ENCODE peak calls at places on chromosomes 3 and 15, in six cellular contexts. B, T, F, Y, Z and D are unnamed samples.

GRCh38 chr3:184687363-184688049 is 24.4 kb downstream of the MAGEF1 start:
- ATAC-seq in T (no peak), Z (no peak), Y (no peak), B (peak), F (no peak), D (no peak)

GRCh38 chr15:98904466-98905048 is 103.0 kb downstream of the PGPEP1L start:
- ATAC-seq in T (peak), Z (peak), Y (peak), F (no peak), B (peak), D (no peak)

GRCh38 chr3:30720586-30721313 is 114.3 kb downstream of the TGFBR2 start:
- ATAC-seq in Z (no peak), Y (peak), F (no peak), B (no peak), T (peak), D (no peak)

GRCh38 chr3:129558076-129558771 is 15.2 kb downstream of the H1-8 start:
- ATAC-seq in F (no peak), T (no peak), Z (no peak), B (no peak), Y (no peak), D (no peak)

GRCh38 chr3:140022061-140022781 is 87.2 kb downstream of the CLSTN2 start:
- ATAC-seq in B (no peak), Z (no peak), F (no peak), Y (no peak), T (no peak), D (peak)

GRCh38 chr15:36831915-36832310 is 252.5 kb downstream of the CDIN1 start:
- ATAC-seq in B (peak), Z (no peak), Y (no peak), T (no peak), F (no peak), D (no peak)

GRCh38 chr3:21894459-21895083 is 143.6 kb upstream of the ZNF385D start:
- ATAC-seq in Y (no peak), Z (no peak), T (no peak), B (peak), F (no peak), D (no peak)

GRCh38 chr3:15347104-15347736 is 14.8 kb upstream of the SH3BP5 start:
- ATAC-seq in Y (no peak), F (no peak), B (no peak), Z (no peak), T (no peak), D (no peak)

GRCh38 chr3:67329358-67329757 is 325.1 kb downstream of the SUCLG2 start:
- ATAC-seq in Y (peak), T (no peak), Z (no peak), B (peak), F (no peak), D (no peak)

GRCh38 chr15:73839699-73840098 is 33.7 kb upstream of the TBC1D21 start:
- ATAC-seq in Y (no peak), T (no peak), Z (no peak), B (no peak), F (no peak), D (no peak)

GRCh38 chr3:53160660-53161344 is at the start of gene PRKCD:
- ATAC-seq in T (peak), Y (peak), Z (peak), F (peak), B (peak), D (peak)

DNA sequence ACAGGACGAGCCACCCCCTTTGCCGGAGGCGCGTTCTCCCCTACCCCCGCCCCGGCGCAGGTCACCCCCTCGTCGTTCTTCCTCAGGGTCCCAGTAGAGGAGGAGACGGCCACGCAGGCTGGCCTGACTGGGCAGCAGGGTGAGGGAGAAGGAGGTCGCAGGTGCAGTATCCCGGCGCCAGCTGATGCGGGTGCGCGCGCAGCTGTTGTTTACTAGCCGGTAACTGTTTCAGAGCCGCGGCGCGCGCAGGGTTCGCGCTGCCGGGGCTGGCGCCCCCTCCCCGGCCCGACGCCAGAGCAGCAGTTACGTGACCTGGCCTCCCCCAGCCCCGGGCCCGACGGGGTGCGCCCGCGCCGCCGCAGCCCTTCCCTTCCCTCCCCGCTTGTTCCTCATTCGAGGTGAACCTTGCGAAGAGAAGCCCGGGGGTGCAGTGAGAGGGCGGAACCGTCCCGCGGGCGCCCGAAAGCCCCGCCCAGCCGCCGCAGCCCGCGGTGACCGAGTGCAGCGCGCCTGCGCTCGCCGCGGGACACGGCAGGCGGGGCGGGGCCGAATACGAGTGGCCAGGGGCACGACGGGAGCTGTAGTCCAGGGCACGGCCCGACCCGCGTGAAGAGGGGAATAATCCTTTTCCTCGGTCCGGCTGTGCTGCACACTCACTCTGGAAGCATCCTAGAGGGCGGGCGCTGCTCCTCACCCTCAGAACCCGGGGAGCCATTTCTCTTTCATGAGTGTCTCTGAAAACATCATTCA is at the start of gene SLC12A6:
- ATAC-seq in F (peak), B (peak), Z (peak), T (peak), Y (peak), D (peak)
- TF ChIP-seq POLR2A in F (peak), B (peak), Z (peak), T (peak), Y (peak), D (peak)

DNA sequence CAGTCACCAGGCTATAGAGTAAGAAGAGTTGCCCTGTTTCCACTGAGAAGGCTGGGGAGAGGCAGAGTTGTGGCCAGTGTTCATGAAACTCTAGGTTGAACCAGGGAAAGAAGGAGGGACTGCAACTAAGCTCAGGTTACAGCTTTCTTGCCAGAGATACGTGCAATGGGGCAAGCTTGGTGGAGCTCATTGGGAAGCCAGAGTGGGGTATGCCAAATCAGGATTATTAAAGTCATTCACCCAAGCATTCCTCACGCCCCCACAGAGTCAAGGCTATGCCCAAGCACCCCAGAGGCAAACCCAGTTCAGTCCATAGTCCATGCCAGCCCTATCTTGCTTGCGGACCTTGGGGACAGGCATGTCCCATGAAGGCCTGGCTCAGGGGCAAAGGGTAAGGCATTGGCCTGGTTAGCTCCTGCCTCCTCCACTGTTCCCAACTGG is 17.6 kb downstream of the SLC6A20 start:
- ATAC-seq in Z (no peak), B (no peak), Y (no peak), F (no peak), T (no peak), D (no peak)
- TF ChIP-seq EP300 in Z (no peak), B (no peak), Y (no peak), F (no peak), T (no peak), D (no peak)

GRCh38 chr15:52790941-52791751 is 1.0 kb upstream of the ONECUT1 start:
- ATAC-seq in Z (no peak), B (no peak), F (no peak), Y (no peak), T (no peak), D (no peak)
- H3K4me3 ChIP-seq in Z (no peak), B (peak), F (peak), Y (peak), T (peak), D (no peak)

GRCh38 chr3:47420044-47420430 is 39.2 kb downstream of the PTPN23 start:
- ATAC-seq in F (no peak), T (no peak), B (no peak), Z (no peak), Y (no peak), D (no peak)
- TF ChIP-seq POLR2A in F (no peak), T (no peak), B (no peak), Z (no peak), Y (no peak), D (no peak)

GRCh38 chr15:52438047-52438446 is 90.6 kb downstream of the MYO5A start:
- ATAC-seq in T (peak), Y (no peak), B (peak), F (no peak), Z (peak), D (no peak)

GRCh38 chr15:52440414-52440813 is 88.3 kb downstream of the MYO5A start:
- ATAC-seq in B (no peak), Y (no peak), Z (no peak), F (no peak), T (peak), D (no peak)

GRCh38 chr15:52441846-52442245 is 86.8 kb downstream of the MYO5A start:
- ATAC-seq in F (no peak), Z (no peak), Y (no peak), T (no peak), B (no peak), D (no peak)

GRCh38 chr15:52436971-52437370 is 91.7 kb downstream of the MYO5A start:
- ATAC-seq in F (no peak), T (no peak), B (no peak), Y (no peak), Z (no peak), D (no peak)

GRCh38 chr15:52439470-52439869 is 89.2 kb downstream of the MYO5A start:
- ATAC-seq in Y (no peak), B (no peak), Z (no peak), F (no peak), T (no peak), D (no peak)
- TF ChIP-seq EP300 in Y (no peak), B (no peak), Z (no peak), F (no peak), T (no peak), D (no peak)

GRCh38 chr3:186198442-186198841 is 89.6 kb upstream of the ETV5 start:
- ATAC-seq in T (no peak), Z (no peak), Y (no peak), B (no peak), F (no peak), D (no peak)

GRCh38 chr3:186189492-186189891 is 80.6 kb upstream of the ETV5 start:
- ATAC-seq in F (no peak), Z (no peak), Y (no peak), T (no peak), B (no peak), D (no peak)

GRCh38 chr3:186193534-186194450 is 84.9 kb upstream of the ETV5 start:
- ATAC-seq in T (no peak), Y (no peak), F (peak), B (no peak), Z (no peak), D (peak)

GRCh38 chr3:186192823-186193222 is 83.9 kb upstream of the ETV5 start:
- ATAC-seq in B (no peak), T (no peak), Z (no peak), Y (peak), F (no peak), D (no peak)

DNA sequence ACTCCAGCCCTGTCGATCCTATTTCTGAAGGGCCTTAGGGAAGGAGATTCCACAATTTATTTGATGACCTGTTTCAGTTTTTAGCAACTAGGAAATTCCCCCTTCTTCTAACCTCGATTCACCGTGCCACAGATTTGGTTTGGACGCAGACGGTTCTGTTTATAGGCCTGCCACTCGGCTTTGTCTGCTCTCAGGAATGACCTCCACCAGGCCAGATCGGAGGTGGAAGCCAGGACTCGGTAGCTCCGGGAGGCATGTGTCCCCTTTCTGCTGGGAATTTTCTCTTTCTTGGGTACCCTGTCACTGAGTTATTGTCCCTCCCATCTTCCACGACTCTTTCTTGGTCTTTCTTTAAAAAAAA is 85.5 kb upstream of the ETV5 start:
- ATAC-seq in B (no peak), Y (no peak), F (no peak), T (no peak), Z (no peak), D (no peak)
- H3K4me3 ChIP-seq in B (no peak), Y (no peak), F (peak), T (no peak), Z (no peak), D (no peak)

GRCh38 chr15:38844683-38845195 is 280.1 kb upstream of the RASGRP1 start:
- ATAC-seq in Z (no peak), B (no peak), T (no peak), Y (no peak), F (no peak), D (no peak)

GRCh38 chr15:38842991-38843610 is 278.5 kb upstream of the RASGRP1 start:
- ATAC-seq in T (no peak), B (no peak), F (no peak), Y (no peak), Z (no peak), D (no peak)

GRCh38 chr15:38846351-38846750 is 281.7 kb upstream of the RASGRP1 start:
- ATAC-seq in Y (no peak), Z (no peak), F (no peak), B (no peak), T (no peak), D (no peak)

GRCh38 chr15:38843736-38844590 is 279.3 kb upstream of the RASGRP1 start:
- ATAC-seq in B (no peak), T (no peak), Z (no peak), F (no peak), Y (no peak), D (no peak)
- TF ChIP-seq POLR2A in B (no peak), T (no peak), Z (no peak), F (no peak), Y (no peak), D (no peak)